ENCODE peak calls at places on chromosomes 3 and 15, in five cellular contexts. C, P, W, X and T are unnamed samples.

GRCh38 chr15:87129916-87130315 is 1050.2 kb downstream of the AGBL1 start:
- DNase-seq in C (peak; percentile 18), P (no peak), W (no peak), X (no peak), T (no peak)

GRCh38 chr3:181716916-181717315 is 5.2 kb downstream of the SOX2 start:
- DNase-seq in C (no peak), P (no peak), W (no peak), X (no peak), T (no peak)

GRCh38 chr15:47813985-47814384 is 96.7 kb downstream of the SEMA6D start:
- DNase-seq in C (no peak), P (no peak), W (no peak), X (no peak), T (no peak)

GRCh38 chr3:121562148-121562547 is 5.6 kb upstream of the ARGFX start:
- DNase-seq in C (no peak), P (no peak), W (no peak), X (no peak), T (no peak)

GRCh38 chr15:100665570-100665969 is 63.2 kb downstream of the ASB7 start:
- DNase-seq in C (no peak), P (no peak), W (no peak), X (no peak), T (peak; percentile 55)

GRCh38 chr3:35946121-35946856 is 307.0 kb downstream of the ARPP21 start:
- DNase-seq in C (no peak), P (peak; percentile 41), W (peak; percentile 65), X (no peak), T (peak; percentile 19)

GRCh38 chr3:99218468-99218867 is 317.0 kb upstream of the DCBLD2 start:
- DNase-seq in C (no peak), P (no peak), W (no peak), X (no peak), T (no peak)

GRCh38 chr3:46719044-46719565 is 1.4 kb upstream of the PRSS50 start:
- DNase-seq in C (no peak), P (no peak), W (no peak), X (no peak), T (no peak)

GRCh38 chr3:154324919-154325318 is 632 bp upstream of the DHX36 start:
- DNase-seq in C (no peak), P (no peak), W (no peak), X (no peak), T (peak; percentile 48)

GRCh38 chr3:127900536-127900935 is 14.5 kb upstream of the KBTBD12 start:
- DNase-seq in C (no peak), P (peak; percentile 50), W (no peak), X (no peak), T (peak; percentile 16)

GRCh38 chr15:88574646-88575045 is 28.2 kb upstream of the DET1 start:
- DNase-seq in C (no peak), P (no peak), W (no peak), X (no peak), T (no peak)

GRCh38 chr3:129836381-129837056 is 57.0 kb downstream of the TMCC1 start:
- DNase-seq in C (no peak), P (no peak), W (no peak), X (no peak), T (peak; percentile 44)

GRCh38 chr3:28726840-28727239 is 378.2 kb upstream of the AZI2 start:
- DNase-seq in C (no peak), P (peak; percentile 55), W (peak; percentile 69), X (peak; percentile 2), T (peak; percentile 53)

GRCh38 chr3:143105170-143105569 is 14.4 kb upstream of the CHST2 start:
- DNase-seq in C (no peak), P (no peak), W (no peak), X (no peak), T (no peak)

GRCh38 chr3:13045904-13046568 is 27.2 kb downstream of the IQSEC1 start:
- DNase-seq in C (no peak), P (no peak), W (no peak), X (no peak), T (no peak)

GRCh38 chr3:155412856-155413255 is 119.4 kb upstream of the STRIT1 start:
- DNase-seq in C (no peak), P (no peak), W (no peak), X (no peak), T (no peak)

GRCh38 chr3:15805756-15806266 is 8.0 kb upstream of the ANKRD28 start:
- DNase-seq in C (peak; percentile 75), P (no peak), W (peak; percentile 88), X (peak; percentile 26), T (peak; percentile 69)

GRCh38 chr3:192494176-192494575 is 233.2 kb downstream of the FGF12 start:
- DNase-seq in C (no peak), P (no peak), W (peak; percentile 72), X (no peak), T (no peak)

GRCh38 chr15:47374222-47374621 is 343.1 kb upstream of the SEMA6D start:
- DNase-seq in C (no peak), P (peak; percentile 11), W (peak; percentile 66), X (peak; percentile 16), T (peak; percentile 23)

GRCh38 chr3:149581681-149582349 is 76.0 kb downstream of the WWTR1 start:
- DNase-seq in C (no peak), P (peak; percentile 83), W (peak; percentile 70), X (peak; percentile 54), T (peak; percentile 85)

GRCh38 chr3:67647390-67647878 is 7.0 kb downstream of the SUCLG2 start:
- DNase-seq in C (peak; percentile 98), P (peak; percentile 92), W (peak; percentile 35), X (peak; percentile 65), T (peak; percentile 100)

GRCh38 chr3:46213201-46213600 is 5.1 kb upstream of the CCR1 start:
- DNase-seq in C (no peak), P (no peak), W (no peak), X (no peak), T (no peak)

GRCh38 chr15:62938825-62939224 is 103.7 kb upstream of the TPM1 start:
- DNase-seq in C (no peak), P (no peak), W (no peak), X (no peak), T (no peak)

GRCh38 chr3:48440590-48440958 is 517 bp downstream of the TMA7 start:
- DNase-seq in C (no peak), P (peak; percentile 27), W (peak; percentile 47), X (peak; percentile 37), T (no peak)